ENCODE peak calls at places on chromosomes 1 and 21, in eight cellular contexts. C is NCI-H2227 treated with DMSO at 0.1 percent for 48 hours; F is stimulated activated CD4-positive, alpha-beta T cell treated with anti-CD3 and anti-CD28 coated beads, Interleukin-1b, Interleukin-23, amount 100 ng/mL, for 1 hour; Z is NCI-H2081; M is CD8-positive, alpha-beta memory T cell; R is Kasumi-1; T is lower leg skin; L is activated CD8-positive, alpha-beta memory T cell treated with anti-CD3 and anti-CD28 coated beads, Interleukin-2, amount 50 U/mL, for 48 hours. V is an unnamed sample.

GRCh38 chr1:100785399-100786082 is 66.0 kb downstream of the VCAM1 start:
- DNase-seq in C (no peak), F (no peak), Z (no peak), M (no peak), R (no peak), T (no peak), L (no peak), V (peak; percentile 70)

GRCh38 chr1:181354865-181355264 is 128.5 kb upstream of the CACNA1E start:
- DNase-seq in C (no peak), F (no peak), Z (no peak), M (no peak), R (no peak), T (no peak), L (no peak), V (no peak)

GRCh38 chr1:228478912-228479665 is 8.1 kb upstream of the RNF187 start:
- DNase-seq in C (no peak), F (no peak), Z (no peak), M (no peak), R (peak; percentile 5), T (peak; percentile 80), L (no peak), V (peak; percentile 62)

GRCh38 chr1:19476440-19477190 is 8.7 kb downstream of the CAPZB start:
- DNase-seq in C (no peak), F (no peak), Z (no peak), M (peak; percentile 46), R (peak; percentile 97), T (no peak), L (no peak), V (peak; percentile 82)

GRCh38 chr1:34418166-34418565 is 241.5 kb downstream of the C1orf94 start:
- DNase-seq in C (no peak), F (no peak), Z (no peak), M (no peak), R (no peak), T (peak; percentile 54), L (no peak), V (no peak)

GRCh38 chr1:236311040-236311439 is 29.3 kb upstream of the ERO1B start:
- DNase-seq in C (no peak), F (no peak), Z (no peak), M (no peak), R (no peak), T (peak; percentile 18), L (no peak), V (no peak)

GRCh38 chr1:189616893-189617292 is 860.8 kb downstream of the BRINP3 start:
- DNase-seq in C (no peak), F (no peak), Z (no peak), M (no peak), R (no peak), T (no peak), L (no peak), V (no peak)

GRCh38 chr1:12636098-12636950 is 7.6 kb upstream of the AADACL4 start:
- DNase-seq in C (no peak), F (no peak), Z (no peak), M (no peak), R (no peak), T (no peak), L (no peak), V (no peak)

GRCh38 chr1:109499661-109500536 is 6.0 kb downstream of the CYB561D1 start:
- DNase-seq in C (peak; percentile 87), F (no peak), Z (no peak), M (peak; percentile 31), R (peak; percentile 79), T (no peak), L (peak; percentile 74), V (peak; percentile 43)

GRCh38 chr1:169107673-169108160 is 1.2 kb downstream of the ATP1B1 start:
- DNase-seq in C (no peak), F (no peak), Z (no peak), M (no peak), R (no peak), T (no peak), L (no peak), V (no peak)

GRCh38 chr1:234778215-234779159 is 168.5 kb upstream of the IRF2BP2 start:
- DNase-seq in C (no peak), F (no peak), Z (no peak), M (no peak), R (peak; percentile 96), T (peak; percentile 89), L (no peak), V (peak; percentile 100)

GRCh38 chr1:109188776-109189175 is 24.9 kb upstream of the SARS1 start:
- DNase-seq in C (no peak), F (no peak), Z (no peak), M (no peak), R (no peak), T (no peak), L (no peak), V (no peak)

GRCh38 chr1:20611652-20612051 is 21.6 kb upstream of the PINK1 start:
- DNase-seq in C (no peak), F (no peak), Z (no peak), M (no peak), R (no peak), T (no peak), L (no peak), V (no peak)

GRCh38 chr1:147822292-147822691 is 61.9 kb upstream of the GJA5 start:
- DNase-seq in C (no peak), F (no peak), Z (no peak), M (no peak), R (no peak), T (no peak), L (no peak), V (no peak)

GRCh38 chr21:33441489-33442477 is 38.0 kb downstream of the TMEM50B start:
- DNase-seq in C (no peak), F (no peak), Z (peak; percentile 19), M (no peak), R (no peak), T (peak; percentile 76), L (peak; percentile 29), V (peak; percentile 13)